ENCODE peak calls at places on chromosomes 1 and 21, in seven cellular contexts. Q is neural progenitor cell, Y is DND-41, S is GM23248, G is fibroblast of lung, L is HCT116, E is MM.1S. Z is an unnamed sample. For H3K36me3, the result is how much of the 10 kb centered on the place peaks cover.

GRCh38 chr1:154609398-154610380 is 1.7 kb upstream of the ADAR start:
- DNase-seq in G (no peak), L (peak), S (peak), E (peak), Q (peak), Y (peak), Z (no peak)

GRCh38 chr1:91752324-91752723 is 133.6 kb downstream of the TGFBR3 start:
- DNase-seq in Q (no peak), Y (no peak), E (no peak), S (no peak), L (no peak), G (no peak), Z (no peak)

GRCh38 chr1:26827205-26827604 is 717 bp downstream of the ZDHHC18 start:
- DNase-seq in S (no peak), Y (no peak), G (no peak), L (no peak), E (no peak), Q (no peak), Z (no peak)

GRCh38 chr1:5576111-5577065 is 415.8 kb downstream of the NPHP4 start:
- DNase-seq in E (no peak), L (no peak), G (no peak), Y (no peak), Q (no peak), S (no peak), Z (no peak)

GRCh38 chr1:41365772-41366427 is 4.7 kb downstream of the FOXO6 start:
- DNase-seq in G (no peak), Y (peak), L (no peak), E (no peak), Q (peak), S (no peak), Z (no peak)

GRCh38 chr1:25190260-25190659 is 42.0 kb downstream of the SYF2 start:
- DNase-seq in S (no peak), E (no peak), G (no peak), Q (no peak), L (no peak), Y (no peak), Z (no peak)

GRCh38 chr1:3814771-3815561 is 18.7 kb upstream of the LRRC47 start:
- DNase-seq in Q (no peak), S (no peak), Y (no peak), L (no peak), E (no peak), G (no peak), Z (no peak)

GRCh38 chr1:156128749-156129682 is 14.5 kb downstream of the LMNA start:
- DNase-seq in S (peak), E (no peak), Q (no peak), Y (no peak), L (no peak), G (peak), Z (peak)

GRCh38 chr1:92411511-92411910 is 75.2 kb downstream of the GFI1 start:
- DNase-seq in L (no peak), Y (peak), Q (no peak), E (no peak), G (peak), S (peak), Z (peak)

GRCh38 chr1:195794225-195794624 is 814.0 kb downstream of the KCNT2 start:
- DNase-seq in Y (no peak), L (no peak), Q (no peak), E (no peak), S (no peak), G (no peak), Z (no peak)

GRCh38 chr1:148318123-148318899 is 164.8 kb downstream of the PPIAL4G start:
- DNase-seq in L (no peak), Y (peak), E (peak), Q (peak), G (no peak), S (peak), Z (no peak)

GRCh38 chr1:39262802-39263201 is 58.3 kb downstream of the MACF1 start:
- DNase-seq in Y (no peak), L (no peak), S (no peak), Q (no peak), G (no peak), E (no peak), Z (no peak)

GRCh38 chr1:222299524-222299923 is 248.4 kb downstream of the HHIPL2 start:
- DNase-seq in Q (no peak), E (no peak), Y (no peak), G (no peak), L (no peak), S (no peak), Z (no peak)

GRCh38 chr21:37765501-37765900 is 150.8 kb downstream of the KCNJ6 start:
- DNase-seq in Y (no peak), L (no peak), G (no peak), E (no peak), S (no peak), Q (no peak), Z (no peak)

GRCh38 chr1:234638832-234639799 is 29.1 kb upstream of the IRF2BP2 start:
- DNase-seq in G (no peak), S (no peak), Y (no peak), E (no peak), L (no peak), Q (no peak), Z (no peak)

GRCh38 chr1:31583995-31584868 is 7.9 kb downstream of the TINAGL1 start:
- DNase-seq in S (no peak), Y (no peak), E (no peak), L (no peak), Q (no peak), G (peak), Z (no peak)

GRCh38 chr1:12232221-12232620 is 2.4 kb downstream of the VPS13D start:
- DNase-seq in E (no peak), G (no peak), Q (no peak), S (no peak), Y (no peak), L (peak), Z (no peak)

GRCh38 chr1:109248797-109249629 is at the start of gene CELSR2:
- DNase-seq in G (peak), Y (peak), Q (peak), E (peak), S (peak), L (peak), Z (no peak)

GRCh38 chr1:109251277-109252166 is 2.2 kb downstream of the CELSR2 start:
- DNase-seq in L (no peak), Y (no peak), Q (no peak), G (no peak), S (no peak), E (no peak), Z (no peak)

GRCh38 chr1:109248444-109248796 is 919 bp upstream of the CELSR2 start:
- DNase-seq in G (no peak), L (no peak), E (no peak), Y (no peak), S (no peak), Q (no peak), Z (no peak)

GRCh38 chr1:109250454-109251276 is 1.3 kb downstream of the CELSR2 start:
- DNase-seq in S (no peak), Q (no peak), L (no peak), G (no peak), E (no peak), Y (no peak), Z (no peak)

DNA sequence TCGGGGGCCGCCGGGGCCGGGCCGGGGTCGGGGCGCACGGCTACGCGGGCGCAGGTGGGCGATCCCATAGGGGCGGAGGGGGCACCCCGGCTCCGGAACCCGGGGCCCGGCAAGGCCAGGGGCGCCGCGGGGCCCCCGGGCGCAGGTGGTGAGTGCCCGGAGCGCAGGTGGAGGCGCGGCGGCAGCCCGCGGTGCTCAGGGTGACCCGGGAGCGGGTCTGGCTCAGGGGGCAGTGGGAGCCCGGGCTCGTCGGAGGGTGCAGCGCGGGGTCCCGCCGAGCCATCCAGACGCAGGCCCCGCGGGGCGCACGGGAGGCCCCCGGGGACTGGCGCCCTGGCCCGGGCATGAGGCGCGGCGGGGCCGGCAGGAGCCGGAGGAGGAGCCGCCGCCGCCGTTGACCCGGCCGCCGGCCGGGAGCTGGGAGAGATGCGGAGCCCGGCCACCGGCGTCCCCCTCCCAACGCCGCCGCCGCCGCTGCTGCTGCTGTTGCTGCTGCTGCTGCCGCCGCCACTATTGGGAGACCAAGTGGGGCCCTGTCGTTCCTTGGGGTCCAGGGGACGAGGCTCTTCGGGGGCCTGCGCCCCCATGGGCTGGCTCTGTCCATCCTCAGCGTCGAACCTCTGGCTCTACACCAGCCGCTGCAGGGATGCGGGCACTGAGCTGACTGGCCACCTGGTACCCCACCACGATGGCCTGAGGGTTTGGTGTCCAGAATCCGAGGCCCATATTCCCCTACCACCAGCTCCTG is 489 bp downstream of the CELSR2 start:
- DNase-seq in G (no peak), L (no peak), S (peak), E (no peak), Y (no peak), Q (peak), Z (no peak)
- TF ChIP-seq EZH2 in G (no peak), L (no peak), S (no peak), E (no peak), Y (no peak), Q (no peak), Z (no peak)

DNA sequence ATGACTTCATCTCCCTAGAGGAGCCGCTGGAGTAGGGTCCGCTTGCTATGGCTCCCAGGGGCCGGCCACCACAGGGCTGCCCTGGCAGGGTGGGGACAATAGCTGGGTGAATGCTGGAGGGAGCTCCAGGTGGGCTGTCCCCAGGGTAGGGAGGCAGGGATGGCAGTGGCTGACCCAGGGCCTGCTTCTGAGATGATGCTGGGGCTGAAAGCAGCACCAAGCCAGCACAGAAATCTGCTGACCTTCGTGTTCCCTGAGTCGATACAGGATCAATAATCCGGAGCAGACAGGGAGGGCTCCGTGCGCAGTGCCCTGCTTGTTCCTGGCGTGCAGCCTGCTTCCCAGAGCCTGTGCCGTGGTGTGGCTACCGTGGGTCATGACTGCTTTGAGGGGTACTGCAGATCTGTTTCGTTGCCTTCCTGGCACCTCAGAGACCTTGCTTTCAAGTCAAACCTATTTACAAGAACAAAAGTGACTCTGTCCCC is 34.0 kb downstream of the TFF3 start:
- DNase-seq in Y (no peak), Q (no peak), E (no peak), G (no peak), L (no peak), S (no peak), Z (no peak)
- H3K36me3 ChIP-seq in Y (half or more), Q (under half), E (under half), G (under half), L (under half), S (under half), Z (under half)

DNA sequence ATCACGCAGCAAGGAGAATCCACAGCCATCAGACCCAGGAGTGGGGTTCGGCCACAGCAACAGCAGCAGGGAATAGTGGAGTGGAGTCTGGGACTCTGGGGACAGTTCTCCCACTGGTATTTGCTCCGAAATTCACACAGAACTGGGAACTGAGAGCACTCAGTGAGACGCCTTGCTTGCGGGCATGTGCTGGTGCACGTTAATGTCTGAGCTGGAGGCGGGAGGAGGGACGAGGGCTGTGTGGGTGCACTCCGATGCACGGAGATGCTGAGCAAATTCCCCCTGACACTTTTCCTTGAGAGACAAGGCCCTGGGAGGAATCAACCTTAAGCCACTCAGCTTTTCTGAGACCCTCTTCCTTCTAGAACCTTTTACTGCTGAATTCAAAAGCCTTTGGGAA is 2.9 kb downstream of the RGS8 start:
- DNase-seq in S (no peak), E (no peak), L (no peak), G (no peak), Q (no peak), Y (no peak), Z (no peak)
- TF ChIP-seq EZH2 in S (no peak), E (no peak), L (no peak), G (no peak), Q (no peak), Y (no peak), Z (no peak)

GRCh38 chr1:54243022-54243421 is 43.1 kb downstream of the MRPL37 start:
- DNase-seq in L (no peak), G (no peak), Y (no peak), S (no peak), Q (no peak), E (no peak), Z (no peak)

GRCh38 chr1:54239603-54240002 is 39.6 kb downstream of the MRPL37 start:
- DNase-seq in Y (no peak), L (no peak), S (no peak), E (no peak), G (no peak), Q (no peak), Z (peak)

GRCh38 chr1:54239041-54239410 is 39.1 kb downstream of the MRPL37 start:
- DNase-seq in Y (no peak), Q (no peak), E (no peak), S (no peak), G (no peak), L (no peak), Z (peak)

GRCh38 chr1:54240741-54241335 is 40.9 kb downstream of the MRPL37 start:
- DNase-seq in L (no peak), Q (no peak), G (no peak), Y (no peak), E (no peak), S (no peak), Z (no peak)

DNA sequence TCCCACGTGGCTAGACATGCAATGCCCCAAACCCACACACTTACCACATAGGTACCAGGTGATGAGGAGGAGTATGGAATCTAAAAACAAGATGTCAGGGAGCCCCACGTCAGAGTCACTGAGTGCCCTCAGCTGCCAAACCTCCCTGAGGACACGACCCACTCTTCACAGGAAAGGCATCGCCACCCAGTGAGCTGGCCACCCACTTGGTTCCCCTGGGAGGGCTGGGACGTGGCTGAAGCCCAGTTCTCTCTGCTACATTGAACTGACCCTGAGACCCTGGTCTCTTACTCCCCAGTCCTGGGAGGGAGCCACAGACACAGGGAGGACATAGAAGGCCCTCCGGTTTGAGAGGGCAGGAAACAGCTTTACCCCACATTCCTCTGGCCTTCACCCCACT is 41.5 kb downstream of the MRPL37 start:
- DNase-seq in G (no peak), E (no peak), S (no peak), L (no peak), Y (no peak), Q (no peak), Z (no peak)
- H3K36me3 ChIP-seq in G (under half), E (under half), S (under half), L (under half), Y (half or more), Q (under half), Z (under half)